ENCODE peak calls at places on chromosomes 13 and 19, in six cellular contexts. One of them, this sample, is unnamed.

GRCh38 chr13:113964251-113964995 is 9.5 kb downstream of the C13orf46 start:
- DNase-seq in NCI-H446 treated with DMSO at 0.1 percent for 48 hours: no peak
- DNase-seq in choroid plexus epithelial cell: no peak
- DNase-seq in GM12865: no peak
- DNase-seq in small intestine: no peak
- DNase-seq in activated CD4-positive, alpha-beta T cell treated with anti-CD3 and anti-CD28 coated beads, Interleukin-2, amount 10 ng/mL, durations not matched to agents 24 days and 14 days: no peak
- DNase-seq in this sample: no peak

GRCh38 chr13:114063545-114064515 is 68.6 kb downstream of the RASA3 start:
- DNase-seq in NCI-H446 treated with DMSO at 0.1 percent for 48 hours: no peak
- DNase-seq in choroid plexus epithelial cell: peak; percentile 62
- DNase-seq in GM12865: peak; percentile 65
- DNase-seq in small intestine: peak; percentile 51
- DNase-seq in activated CD4-positive, alpha-beta T cell treated with anti-CD3 and anti-CD28 coated beads, Interleukin-2, amount 10 ng/mL, durations not matched to agents 24 days and 14 days: no peak
- DNase-seq in this sample: peak; percentile 71

GRCh38 chr13:99310382-99311031 is 3.3 kb upstream of the GPR183 start:
- DNase-seq in NCI-H446 treated with DMSO at 0.1 percent for 48 hours: no peak
- DNase-seq in choroid plexus epithelial cell: peak; percentile 87
- DNase-seq in GM12865: peak; percentile 57
- DNase-seq in small intestine: no peak
- DNase-seq in activated CD4-positive, alpha-beta T cell treated with anti-CD3 and anti-CD28 coated beads, Interleukin-2, amount 10 ng/mL, durations not matched to agents 24 days and 14 days: no peak
- DNase-seq in this sample: peak; percentile 86

GRCh38 chr19:50983625-50984292 is at the start of gene KLK7:
- DNase-seq in NCI-H446 treated with DMSO at 0.1 percent for 48 hours: no peak
- DNase-seq in choroid plexus epithelial cell: no peak
- DNase-seq in GM12865: no peak
- DNase-seq in small intestine: no peak
- DNase-seq in activated CD4-positive, alpha-beta T cell treated with anti-CD3 and anti-CD28 coated beads, Interleukin-2, amount 10 ng/mL, durations not matched to agents 24 days and 14 days: no peak
- DNase-seq in this sample: no peak

GRCh38 chr13:74825949-74826246 is 656.1 kb downstream of the TBC1D4 start:
- DNase-seq in NCI-H446 treated with DMSO at 0.1 percent for 48 hours: no peak
- DNase-seq in choroid plexus epithelial cell: no peak
- DNase-seq in GM12865: no peak
- DNase-seq in small intestine: no peak
- DNase-seq in activated CD4-positive, alpha-beta T cell treated with anti-CD3 and anti-CD28 coated beads, Interleukin-2, amount 10 ng/mL, durations not matched to agents 24 days and 14 days: no peak
- DNase-seq in this sample: no peak

GRCh38 chr19:42313840-42314755 is 989 bp downstream of the TMEM145 start:
- DNase-seq in NCI-H446 treated with DMSO at 0.1 percent for 48 hours: no peak
- DNase-seq in choroid plexus epithelial cell: no peak
- DNase-seq in GM12865: no peak
- DNase-seq in small intestine: no peak
- DNase-seq in activated CD4-positive, alpha-beta T cell treated with anti-CD3 and anti-CD28 coated beads, Interleukin-2, amount 10 ng/mL, durations not matched to agents 24 days and 14 days: no peak
- DNase-seq in this sample: no peak

GRCh38 chr19:55012294-55012693 is 25.8 kb downstream of the GP6 start:
- DNase-seq in NCI-H446 treated with DMSO at 0.1 percent for 48 hours: no peak
- DNase-seq in choroid plexus epithelial cell: no peak
- DNase-seq in GM12865: no peak
- DNase-seq in small intestine: no peak
- DNase-seq in activated CD4-positive, alpha-beta T cell treated with anti-CD3 and anti-CD28 coated beads, Interleukin-2, amount 10 ng/mL, durations not matched to agents 24 days and 14 days: no peak
- DNase-seq in this sample: no peak

GRCh38 chr19:6212403-6213265 is 67.1 kb downstream of the MLLT1 start:
- DNase-seq in NCI-H446 treated with DMSO at 0.1 percent for 48 hours: no peak
- DNase-seq in choroid plexus epithelial cell: no peak
- DNase-seq in GM12865: no peak
- DNase-seq in small intestine: no peak
- DNase-seq in activated CD4-positive, alpha-beta T cell treated with anti-CD3 and anti-CD28 coated beads, Interleukin-2, amount 10 ng/mL, durations not matched to agents 24 days and 14 days: no peak
- DNase-seq in this sample: no peak

GRCh38 chr13:43220873-43221578 is 197.6 kb downstream of the DNAJC15 start:
- DNase-seq in NCI-H446 treated with DMSO at 0.1 percent for 48 hours: no peak
- DNase-seq in choroid plexus epithelial cell: no peak
- DNase-seq in GM12865: no peak
- DNase-seq in small intestine: no peak
- DNase-seq in activated CD4-positive, alpha-beta T cell treated with anti-CD3 and anti-CD28 coated beads, Interleukin-2, amount 10 ng/mL, durations not matched to agents 24 days and 14 days: no peak
- DNase-seq in this sample: no peak

GRCh38 chr13:111431241-111431640 is 110.8 kb downstream of the TEX29 start:
- DNase-seq in NCI-H446 treated with DMSO at 0.1 percent for 48 hours: no peak
- DNase-seq in choroid plexus epithelial cell: no peak
- DNase-seq in GM12865: no peak
- DNase-seq in small intestine: no peak
- DNase-seq in activated CD4-positive, alpha-beta T cell treated with anti-CD3 and anti-CD28 coated beads, Interleukin-2, amount 10 ng/mL, durations not matched to agents 24 days and 14 days: no peak
- DNase-seq in this sample: no peak

GRCh38 chr19:58538257-58539168 is 5.4 kb upstream of the TRIM28 start:
- DNase-seq in NCI-H446 treated with DMSO at 0.1 percent for 48 hours: no peak
- DNase-seq in choroid plexus epithelial cell: no peak
- DNase-seq in GM12865: peak; percentile 19
- DNase-seq in small intestine: peak; percentile 40
- DNase-seq in activated CD4-positive, alpha-beta T cell treated with anti-CD3 and anti-CD28 coated beads, Interleukin-2, amount 10 ng/mL, durations not matched to agents 24 days and 14 days: peak; percentile 81
- DNase-seq in this sample: no peak

GRCh38 chr13:23867027-23867491 is 22.1 kb downstream of the MIPEP start:
- DNase-seq in NCI-H446 treated with DMSO at 0.1 percent for 48 hours: no peak
- DNase-seq in choroid plexus epithelial cell: peak; percentile 78
- DNase-seq in GM12865: no peak
- DNase-seq in small intestine: no peak
- DNase-seq in activated CD4-positive, alpha-beta T cell treated with anti-CD3 and anti-CD28 coated beads, Interleukin-2, amount 10 ng/mL, durations not matched to agents 24 days and 14 days: no peak
- DNase-seq in this sample: peak; percentile 89

GRCh38 chr19:2731181-2732117 is 8.4 kb downstream of the SLC39A3 start:
- DNase-seq in NCI-H446 treated with DMSO at 0.1 percent for 48 hours: no peak
- DNase-seq in choroid plexus epithelial cell: no peak
- DNase-seq in GM12865: no peak
- DNase-seq in small intestine: no peak
- DNase-seq in activated CD4-positive, alpha-beta T cell treated with anti-CD3 and anti-CD28 coated beads, Interleukin-2, amount 10 ng/mL, durations not matched to agents 24 days and 14 days: no peak
- DNase-seq in this sample: no peak

GRCh38 chr13:109655206-109655600 is 131.2 kb downstream of the IRS2 start:
- DNase-seq in NCI-H446 treated with DMSO at 0.1 percent for 48 hours: no peak
- DNase-seq in choroid plexus epithelial cell: no peak
- DNase-seq in GM12865: no peak
- DNase-seq in small intestine: no peak
- DNase-seq in activated CD4-positive, alpha-beta T cell treated with anti-CD3 and anti-CD28 coated beads, Interleukin-2, amount 10 ng/mL, durations not matched to agents 24 days and 14 days: no peak
- DNase-seq in this sample: peak; percentile 80

GRCh38 chr19:35518313-35518712 is 4.9 kb upstream of the DMKN start:
- DNase-seq in NCI-H446 treated with DMSO at 0.1 percent for 48 hours: no peak
- DNase-seq in choroid plexus epithelial cell: peak; percentile 96
- DNase-seq in GM12865: no peak
- DNase-seq in small intestine: no peak
- DNase-seq in activated CD4-positive, alpha-beta T cell treated with anti-CD3 and anti-CD28 coated beads, Interleukin-2, amount 10 ng/mL, durations not matched to agents 24 days and 14 days: no peak
- DNase-seq in this sample: peak; percentile 96

GRCh38 chr19:1066748-1067340 is at the start of gene ARHGAP45:
- DNase-seq in NCI-H446 treated with DMSO at 0.1 percent for 48 hours: no peak
- DNase-seq in choroid plexus epithelial cell: no peak
- DNase-seq in GM12865: peak; percentile 88
- DNase-seq in small intestine: peak; percentile 51
- DNase-seq in activated CD4-positive, alpha-beta T cell treated with anti-CD3 and anti-CD28 coated beads, Interleukin-2, amount 10 ng/mL, durations not matched to agents 24 days and 14 days: peak; percentile 97
- DNase-seq in this sample: no peak

GRCh38 chr19:43934055-43934984 is 762 bp downstream of the ZNF45 start:
- DNase-seq in NCI-H446 treated with DMSO at 0.1 percent for 48 hours: no peak
- DNase-seq in choroid plexus epithelial cell: peak; percentile 13
- DNase-seq in GM12865: no peak
- DNase-seq in small intestine: peak; percentile 1
- DNase-seq in activated CD4-positive, alpha-beta T cell treated with anti-CD3 and anti-CD28 coated beads, Interleukin-2, amount 10 ng/mL, durations not matched to agents 24 days and 14 days: no peak
- DNase-seq in this sample: peak; percentile 22